ENCODE peak calls at places on chromosomes 7 and 10, in six cellular contexts. N is A549; Q is tibial artery; R is effector memory CD4-positive, alpha-beta T cell; E is fibroblast of mammary gland; T is upper lobe of right lung. G is an unnamed sample.
A peak's percentile ranks its signal among the peaks of the same experiment; 100 is the strongest.

GRCh38 chr7:105707967-105708580 is 126.8 kb upstream of the EFCAB10 start:
- DNase-seq in N (no peak), Q (no peak), E (no peak), R (no peak), T (no peak), G (no peak)

GRCh38 chr7:31408120-31408729 is 67.7 kb upstream of the NEUROD6 start:
- DNase-seq in E (peak; percentile 9), R (no peak), Q (no peak), N (peak; percentile 94), T (no peak), G (no peak)

GRCh38 chr7:44101966-44102845 is 1.9 kb upstream of the AEBP1 start:
- DNase-seq in N (no peak), E (peak; percentile 95), T (no peak), Q (peak; percentile 97), R (no peak), G (peak; percentile 43)

GRCh38 chr7:95404316-95404715 is 8.1 kb upstream of the PON3 start:
- DNase-seq in N (no peak), E (peak; percentile 36), R (no peak), T (no peak), Q (no peak), G (peak; percentile 36)

GRCh38 chr10:76133597-76134255 is 702.3 kb downstream of the LRMDA start:
- DNase-seq in R (no peak), N (no peak), T (no peak), Q (no peak), E (peak; percentile 53), G (no peak)

GRCh38 chr10:101843032-101843991 is at the start of gene KCNIP2:
- DNase-seq in T (peak; percentile 75), N (no peak), R (peak; percentile 34), Q (no peak), E (no peak), G (peak; percentile 58)

GRCh38 chr10:93236378-93237040 is 162.8 kb downstream of the CYP26A1 start:
- DNase-seq in T (no peak), E (no peak), R (no peak), N (no peak), Q (no peak), G (no peak)

GRCh38 chr10:92689663-92690210 is at the start of gene HHEX:
- DNase-seq in N (peak; percentile 78), T (peak; percentile 90), R (peak; percentile 18), Q (no peak), E (peak; percentile 37), G (peak; percentile 83)

GRCh38 chr10:112759519-112759918 is 190.5 kb upstream of the TCF7L2 start:
- DNase-seq in R (no peak), E (no peak), T (no peak), N (no peak), Q (no peak), G (no peak)

GRCh38 chr10:112756118-112756512 is 193.9 kb upstream of the TCF7L2 start:
- DNase-seq in Q (no peak), E (no peak), N (no peak), T (no peak), R (no peak), G (no peak)

GRCh38 chr10:112755446-112756117 is 194.5 kb upstream of the TCF7L2 start:
- DNase-seq in R (no peak), E (no peak), Q (no peak), N (no peak), T (no peak), G (peak; percentile 69)

GRCh38 chr10:112761256-112761655 is 188.8 kb upstream of the TCF7L2 start:
- DNase-seq in Q (no peak), R (no peak), E (no peak), T (no peak), N (no peak), G (no peak)

GRCh38 chr10:112758961-112759360 is 191.1 kb upstream of the TCF7L2 start:
- DNase-seq in Q (no peak), E (no peak), R (no peak), N (no peak), T (no peak), G (peak; percentile 83)
- H3K4me3 ChIP-seq in Q (no peak overlapping the region), E (no peak overlapping the region), R (no peak overlapping the region), N (no peak overlapping the region), T (no peak overlapping the region), G (no peak overlapping the region)

GRCh38 chr7:71982847-71983246 is 429.3 kb downstream of the CALN1 start:
- DNase-seq in N (no peak), T (no peak), Q (no peak), R (no peak), E (no peak), G (no peak)

GRCh38 chr7:71990138-71990462 is 422.0 kb downstream of the CALN1 start:
- DNase-seq in R (no peak), Q (no peak), E (no peak), T (no peak), N (no peak), G (no peak)

GRCh38 chr7:71984348-71984747 is 427.8 kb downstream of the CALN1 start:
- DNase-seq in N (no peak), Q (no peak), R (no peak), T (no peak), E (no peak), G (no peak)

GRCh38 chr7:71987200-71987767 is 424.9 kb downstream of the CALN1 start:
- DNase-seq in T (no peak), Q (no peak), N (no peak), E (peak; percentile 3), R (no peak), G (no peak)

GRCh38 chr7:71988176-71988575 is 424.0 kb downstream of the CALN1 start:
- DNase-seq in R (no peak), E (no peak), T (no peak), N (no peak), Q (no peak), G (no peak)
- H3K4me3 ChIP-seq in R (no peak overlapping the region), E (no peak overlapping the region), T (no peak overlapping the region), N (no peak overlapping the region), Q (no peak overlapping the region), G (no peak overlapping the region)

GRCh38 chr10:71093531-71093930 is 118.8 kb upstream of the UNC5B start:
- DNase-seq in Q (peak; percentile 43), N (no peak), R (no peak), E (no peak), T (no peak), G (no peak)

GRCh38 chr10:71090801-71091200 is 121.6 kb upstream of the UNC5B start:
- DNase-seq in T (peak; percentile 26), Q (peak; percentile 52), N (no peak), E (no peak), R (no peak), G (no peak)

GRCh38 chr10:71092812-71093391 is 119.5 kb upstream of the UNC5B start:
- DNase-seq in E (no peak), Q (peak; percentile 68), T (peak; percentile 31), R (no peak), N (no peak), G (peak; percentile 42)

GRCh38 chr10:71090330-71090729 is 122.0 kb upstream of the UNC5B start:
- DNase-seq in E (no peak), N (no peak), Q (no peak), T (peak; percentile 20), R (no peak), G (no peak)

GRCh38 chr10:71094712-71095390 is 117.5 kb upstream of the UNC5B start:
- DNase-seq in Q (no peak), T (no peak), E (no peak), R (no peak), N (no peak), G (no peak)
- H3K4me3 ChIP-seq in Q (no peak overlapping the region), T (no peak overlapping the region), E (no peak overlapping the region), R (no peak overlapping the region), N (no peak overlapping the region), G (no peak overlapping the region)

GRCh38 chr7:70695804-70696104 is 436.2 kb upstream of the GALNT17 start:
- DNase-seq in R (no peak), N (no peak), Q (no peak), E (no peak), T (no peak), G (no peak)
- H3K4me3 ChIP-seq in R (peak overlapping the region; percentile 88), N (peak overlapping the region; percentile 70), Q (peak overlapping the region; percentile 93), E (peak overlapping the region; percentile 85), T (peak overlapping the region; percentile 81), G (peak overlapping the region; percentile 73)

DNA sequence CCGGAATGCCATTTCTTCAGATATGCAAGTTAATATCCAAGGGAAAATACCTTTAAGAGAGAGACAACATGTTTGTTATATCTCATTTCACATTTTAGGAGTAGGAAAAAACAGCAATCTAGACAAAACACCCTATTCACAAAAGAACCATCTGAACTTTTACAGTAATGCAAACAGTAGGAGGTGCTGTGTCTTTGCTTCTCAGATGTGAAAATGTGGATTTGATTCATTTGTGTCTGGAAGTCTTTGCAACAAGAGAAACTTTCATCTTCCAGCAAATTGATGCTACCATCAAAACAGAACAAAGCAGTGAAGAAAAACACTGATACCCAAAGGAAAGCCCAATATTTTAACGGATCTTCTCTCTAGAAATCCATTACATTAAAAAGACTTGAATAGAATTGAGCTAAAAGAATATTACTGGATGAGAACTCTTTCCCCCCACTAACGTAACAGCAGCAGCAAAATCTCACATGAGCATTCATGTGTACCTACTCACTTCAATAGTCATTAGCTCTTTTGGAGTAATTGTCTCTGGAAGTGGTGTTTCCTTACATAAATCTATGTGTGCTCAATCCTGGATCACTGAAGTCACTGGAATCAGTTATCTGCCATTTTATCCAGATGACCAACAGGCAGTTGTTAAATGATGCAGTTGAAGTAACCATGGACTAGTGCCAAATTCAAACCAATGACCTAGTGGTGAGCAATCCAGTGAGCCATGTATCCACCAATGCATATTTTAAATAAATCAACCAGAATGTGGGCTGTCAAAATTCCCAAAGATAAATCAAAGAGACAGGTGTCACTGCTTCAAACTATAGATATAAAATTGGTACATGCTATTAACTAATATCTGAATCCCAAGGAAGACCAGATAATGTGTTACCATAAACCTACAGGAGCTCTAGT is 1.8 kb downstream of the SEMA3C start:
- DNase-seq in Q (no peak), E (peak; percentile 93), R (no peak), T (no peak), N (peak; percentile 81), G (peak; percentile 29)
- H3K4me3 ChIP-seq in Q (peak overlapping the region; percentile 60), E (peak overlapping the region; percentile 94), R (no peak overlapping the region), T (peak overlapping the region; percentile 62), N (peak overlapping the region; percentile 84), G (peak overlapping the region; percentile 90)

DNA sequence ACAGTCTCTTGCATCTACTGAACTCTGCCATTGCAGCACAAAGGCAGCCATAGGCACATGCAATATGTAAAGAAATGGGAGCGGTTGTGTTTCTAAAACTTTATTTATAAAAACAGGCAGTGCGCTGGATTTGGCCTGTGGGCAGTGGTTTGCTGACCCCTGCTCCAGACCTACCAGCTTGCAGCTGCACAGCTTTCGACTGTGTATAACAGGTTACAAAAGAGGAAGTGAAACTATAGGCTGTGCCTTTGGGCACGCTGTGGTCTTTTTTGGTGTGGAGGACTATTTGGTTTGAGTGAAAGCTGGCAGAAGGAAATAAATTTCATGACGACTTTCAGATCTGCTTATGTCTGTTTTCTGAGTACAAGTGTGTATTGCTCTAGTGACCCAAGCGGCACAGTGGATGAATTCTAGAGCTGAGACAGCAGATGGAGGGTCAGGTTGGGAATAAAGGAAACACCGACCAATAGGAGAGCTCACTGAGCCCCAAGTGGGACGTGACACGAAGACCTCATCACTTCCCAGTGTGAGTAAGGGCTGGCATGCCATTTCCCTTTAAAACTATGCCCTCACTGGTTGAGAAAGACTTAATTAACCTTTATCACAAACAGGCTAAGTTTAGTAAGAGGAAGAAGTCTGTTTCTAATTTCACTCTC is 152.7 kb downstream of the ANK3 start:
- DNase-seq in N (no peak), E (peak; percentile 67), T (peak; percentile 67), Q (peak; percentile 67), R (no peak), G (peak; percentile 13)
- H3K4me3 ChIP-seq in N (no peak overlapping the region), E (no peak overlapping the region), T (no peak overlapping the region), Q (no peak overlapping the region), R (peak overlapping the region; percentile 36), G (no peak overlapping the region)